ENCODE peak calls at places on chromosomes 12 and 14, in ten cellular contexts. F, N, O, P, G, J, C, R, X and H are unnamed samples.
A peak's percentile ranks its signal among the peaks of the same experiment; 100 is the strongest.

GRCh38 chr12:34209259-34209835 is 187.1 kb downstream of the ALG10 start:
- DNase-seq in C (no peak), J (no peak), P (no peak), X (no peak), O (no peak), F (no peak), G (peak; percentile 87), N (peak; percentile 7), R (no peak), H (no peak)

GRCh38 chr12:50088577-50089335 is 3.6 kb downstream of the SMARCD1 start:
- DNase-seq in C (no peak), P (peak; percentile 70), F (no peak), R (peak; percentile 55), N (peak; percentile 65), O (peak; percentile 68), X (peak; percentile 68), G (no peak), J (peak; percentile 83), H (no peak)

GRCh38 chr14:99644723-99645544 is at the start of gene HHIPL1:
- DNase-seq in X (no peak), C (no peak), G (no peak), P (no peak), N (peak; percentile 87), F (peak; percentile 70), O (no peak), R (no peak), J (peak; percentile 58), H (no peak)

GRCh38 chr14:100622234-100622633 is 35.0 kb upstream of the BEGAIN start:
- DNase-seq in J (no peak), C (peak; percentile 52), P (peak; percentile 28), N (peak; percentile 10), G (no peak), F (no peak), O (no peak), R (no peak), X (no peak), H (peak; percentile 65)

GRCh38 chr12:124078800-124079199 is 105.8 kb downstream of the ZNF664 start:
- DNase-seq in J (no peak), O (no peak), G (no peak), F (no peak), R (no peak), C (no peak), N (no peak), P (no peak), X (no peak), H (no peak)

GRCh38 chr14:22391908-22392307 is 197.1 kb downstream of the DAD1 start:
- DNase-seq in X (peak; percentile 73), C (no peak), N (peak; percentile 34), R (peak; percentile 39), P (peak; percentile 39), J (peak; percentile 84), G (no peak), O (peak; percentile 74), F (no peak), H (peak; percentile 72)

GRCh38 chr12:68259318-68259940 is 6.0 kb upstream of the IL22 start:
- DNase-seq in X (no peak), G (no peak), R (no peak), O (no peak), P (no peak), N (no peak), J (no peak), C (no peak), F (no peak), H (no peak)

GRCh38 chr14:71400821-71401447 is 493.7 kb downstream of the PCNX1 start:
- DNase-seq in R (no peak), O (no peak), P (no peak), C (no peak), F (no peak), J (no peak), G (no peak), X (no peak), N (no peak), H (no peak)

GRCh38 chr12:6180300-6181051 is 19.7 kb upstream of the CD9 start:
- DNase-seq in N (no peak), J (no peak), F (no peak), X (peak; percentile 76), G (no peak), O (peak; percentile 57), P (no peak), C (no peak), R (no peak), H (peak; percentile 80)

GRCh38 chr14:44795725-44796124 is 166.0 kb downstream of the KLHL28 start:
- DNase-seq in P (no peak), R (no peak), N (no peak), G (no peak), F (no peak), C (no peak), X (no peak), J (peak; percentile 15), O (no peak), H (no peak)

GRCh38 chr14:53278602-53279506 is 125.7 kb upstream of the DDHD1 start:
- DNase-seq in X (peak; percentile 62), O (no peak), R (no peak), G (no peak), P (no peak), C (no peak), J (peak; percentile 47), F (no peak), N (no peak), H (no peak)

GRCh38 chr14:24813089-24813815 is 179.3 kb upstream of the GZMB start:
- DNase-seq in R (no peak), F (no peak), N (no peak), P (no peak), G (peak; percentile 42), O (no peak), X (no peak), C (no peak), J (no peak), H (no peak)

GRCh38 chr12:126346087-126346486 is 1280.9 kb downstream of the AACS start:
- DNase-seq in R (no peak), P (no peak), O (no peak), N (peak; percentile 7), G (no peak), F (no peak), C (no peak), X (no peak), J (no peak), H (no peak)

GRCh38 chr14:67675219-67675582 is 769 bp upstream of the VTI1B start:
- DNase-seq in C (no peak), G (no peak), X (no peak), F (no peak), J (no peak), N (no peak), O (no peak), R (no peak), P (no peak), H (no peak)

GRCh38 chr14:67668559-67668958 is 5.9 kb downstream of the VTI1B start:
- DNase-seq in X (no peak), P (no peak), N (no peak), J (no peak), O (no peak), G (no peak), F (no peak), R (no peak), C (no peak), H (no peak)

GRCh38 chr14:67673451-67673850 is 981 bp downstream of the VTI1B start:
- DNase-seq in C (no peak), G (no peak), F (no peak), O (no peak), X (no peak), R (no peak), N (no peak), P (no peak), J (no peak), H (no peak)

GRCh38 chr14:67674480-67675218 is at the start of gene VTI1B:
- DNase-seq in P (peak; percentile 79), G (no peak), F (peak; percentile 89), R (peak; percentile 56), N (peak; percentile 94), C (peak; percentile 78), X (peak; percentile 65), J (peak; percentile 93), O (peak; percentile 72), H (peak; percentile 80)

DNA sequence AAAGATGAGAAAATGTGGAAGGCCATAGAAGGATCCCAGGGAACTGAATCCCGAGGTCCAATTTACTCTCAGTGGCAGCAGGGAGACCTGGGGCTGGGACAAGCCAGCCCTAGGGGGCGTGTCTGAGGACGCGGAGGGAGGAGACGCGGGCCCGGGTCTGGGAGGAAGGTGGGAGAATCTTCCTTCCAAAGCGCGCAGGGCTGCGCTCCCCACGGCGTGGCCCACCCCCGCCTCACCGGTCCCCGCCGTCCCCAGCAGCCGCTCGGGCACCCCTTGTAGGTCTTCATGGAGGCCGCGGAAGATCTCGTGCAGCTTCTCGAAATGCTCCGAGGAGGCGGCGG is 323 bp downstream of the VTI1B start:
- DNase-seq in G (no peak), J (peak; percentile 88), F (peak; percentile 85), O (peak; percentile 73), X (peak; percentile 62), P (peak; percentile 78), R (peak; percentile 40), C (peak; percentile 83), N (peak; percentile 87), H (peak; percentile 83)
- H3K27ac ChIP-seq in G (peak overlapping the region; percentile 96), J (peak overlapping the region; percentile 97), F (peak overlapping the region; percentile 99), O (peak overlapping the region; percentile 99), X (peak overlapping the region; percentile 98), P (peak overlapping the region; percentile 93), R (peak overlapping the region; percentile 99), C (peak overlapping the region; percentile 98), N (peak overlapping the region; percentile 96), H (peak overlapping the region; percentile 95)

GRCh38 chr12:53289891-53290290 is 5.5 kb upstream of the PFDN5 start:
- DNase-seq in P (no peak), N (no peak), X (no peak), F (no peak), O (no peak), C (no peak), G (no peak), R (no peak), J (no peak), H (no peak)
- TF ChIP-seq POLR2AphosphoS5 in P (no peak), N (no peak), X (no peak), F (no peak), O (no peak), C (no peak), G (no peak), R (no peak), J (no peak), H (no peak)

GRCh38 chr14:37493606-37494005 is 101.4 kb downstream of the FOXA1 start:
- DNase-seq in P (no peak), O (no peak), C (no peak), G (no peak), J (no peak), F (no peak), R (no peak), N (no peak), X (peak; percentile 20), H (no peak)
- H3K27ac ChIP-seq in P (no peak overlapping the region), O (no peak overlapping the region), C (no peak overlapping the region), G (no peak overlapping the region), J (no peak overlapping the region), F (no peak overlapping the region), R (no peak overlapping the region), N (no peak overlapping the region), X (peak overlapping the region; percentile 13), H (no peak overlapping the region)

DNA sequence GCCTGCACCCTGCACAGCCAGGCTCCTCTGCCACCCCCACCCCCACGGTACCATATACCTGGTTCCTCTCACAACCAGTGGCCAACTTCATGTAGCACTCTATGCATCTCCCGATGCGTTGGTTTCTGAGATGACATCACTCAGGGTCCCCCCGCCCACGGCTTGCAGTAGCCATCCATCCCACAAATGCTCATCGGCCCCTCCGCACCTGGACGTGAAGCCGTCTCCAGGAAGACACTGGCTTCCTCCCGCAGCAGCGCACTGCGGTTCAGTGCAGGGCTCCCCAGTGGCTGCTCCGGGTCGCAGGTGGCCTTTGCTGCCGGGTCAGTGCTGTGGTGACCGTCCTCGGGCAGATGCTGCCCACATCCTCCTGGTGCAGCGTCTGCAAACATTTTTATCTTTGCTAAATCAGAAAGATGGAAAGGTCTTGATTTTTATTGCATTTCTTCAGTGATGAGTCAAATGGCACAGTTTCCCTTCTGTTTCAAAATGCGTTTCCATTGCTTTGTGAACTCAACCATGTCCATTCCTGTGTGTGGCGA is 27.5 kb upstream of the MMP17 start:
- DNase-seq in G (no peak), J (no peak), P (no peak), F (no peak), O (no peak), C (no peak), X (no peak), R (no peak), N (no peak), H (no peak)
- TF ChIP-seq POLR2AphosphoS5 in G (no peak), J (no peak), P (no peak), F (no peak), O (no peak), C (no peak), X (no peak), R (no peak), N (no peak), H (no peak)